ENCODE peak calls at places on chromosomes 5 and 9, in five cellular contexts. L, C, H, A and P are unnamed samples.
A peak's percentile ranks its signal among the peaks of the same experiment; 100 is the strongest.

GRCh38 chr9:95268681-95269080 is 48.8 kb downstream of the FANCC start:
- DNase-seq in L (no peak), C (peak; percentile 28), H (peak; percentile 62), A (peak; percentile 73), P (no peak)

GRCh38 chr5:141573489-141574121 is 45.2 kb downstream of the DIAPH1 start:
- DNase-seq in L (no peak), C (no peak), H (peak; percentile 45), A (no peak), P (no peak)

GRCh38 chr5:40603378-40603777 is 76.3 kb upstream of the PTGER4 start:
- DNase-seq in L (no peak), C (peak; percentile 22), H (no peak), A (no peak), P (no peak)

GRCh38 chr5:34817558-34818351 is 21.2 kb upstream of the TTC23L start:
- DNase-seq in L (no peak), C (no peak), H (no peak), A (no peak), P (no peak)

GRCh38 chr5:161851691-161852299 is 3.9 kb downstream of the GABRA1 start:
- DNase-seq in L (no peak), C (no peak), H (peak; percentile 22), A (no peak), P (no peak)

GRCh38 chr5:65535529-65535987 is 27.4 kb downstream of the CENPK start:
- DNase-seq in L (no peak), C (no peak), H (no peak), A (no peak), P (no peak)

GRCh38 chr5:133825631-133826289 is 142.7 kb downstream of the C5orf15 start:
- DNase-seq in L (no peak), C (no peak), H (no peak), A (peak; percentile 35), P (no peak)

GRCh38 chr9:20382460-20383071 is 239.7 kb downstream of the MLLT3 start:
- DNase-seq in L (no peak), C (no peak), H (peak; percentile 22), A (no peak), P (no peak)

GRCh38 chr9:106862115-106862945 is 636 bp upstream of the ZNF462 start:
- DNase-seq in L (peak; percentile 39), C (peak; percentile 71), H (peak; percentile 68), A (no peak), P (peak; percentile 72)

GRCh38 chr9:27945386-27945785 is 372.1 kb upstream of the C9orf72 start:
- DNase-seq in L (no peak), C (no peak), H (no peak), A (no peak), P (no peak)

GRCh38 chr5:146446861-146447733 is at the start of gene TCERG1:
- DNase-seq in L (peak; percentile 99), C (peak; percentile 99), H (peak; percentile 100), A (peak; percentile 99), P (peak; percentile 96)

GRCh38 chr5:98205691-98206461 is 567.6 kb upstream of the RGMB start:
- DNase-seq in L (no peak), C (no peak), H (no peak), A (no peak), P (no peak)

GRCh38 chr9:34171753-34172535 is 6.9 kb upstream of the UBAP1 start:
- DNase-seq in L (no peak), C (no peak), H (peak; percentile 43), A (no peak), P (no peak)

DNA sequence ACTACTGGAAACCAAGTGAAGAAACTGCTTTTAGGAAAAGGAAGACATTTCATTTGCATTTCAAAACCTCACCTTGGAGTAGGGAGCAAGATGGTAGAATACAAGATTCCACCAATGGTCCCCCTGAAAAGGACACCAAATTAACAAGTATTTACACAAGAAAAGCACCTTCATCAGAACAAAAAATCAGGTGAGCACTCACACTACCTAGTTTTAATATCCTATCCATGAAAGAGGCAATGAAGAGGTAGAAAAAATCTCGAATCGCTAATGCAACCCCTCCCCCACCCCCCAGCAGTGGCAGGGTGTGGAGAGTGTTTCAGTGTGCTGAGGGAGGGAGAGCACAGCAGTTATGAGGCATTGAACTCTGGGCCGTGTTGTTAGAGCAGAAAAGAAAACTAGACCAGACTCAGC is 1397.0 kb upstream of the C9orf72 start:
- DNase-seq in L (no peak), C (no peak), H (peak; percentile 86), A (no peak), P (no peak)
- TF ChIP-seq CTCF in L (no peak), C (no peak), H (no peak), A (no peak), P (no peak)

DNA sequence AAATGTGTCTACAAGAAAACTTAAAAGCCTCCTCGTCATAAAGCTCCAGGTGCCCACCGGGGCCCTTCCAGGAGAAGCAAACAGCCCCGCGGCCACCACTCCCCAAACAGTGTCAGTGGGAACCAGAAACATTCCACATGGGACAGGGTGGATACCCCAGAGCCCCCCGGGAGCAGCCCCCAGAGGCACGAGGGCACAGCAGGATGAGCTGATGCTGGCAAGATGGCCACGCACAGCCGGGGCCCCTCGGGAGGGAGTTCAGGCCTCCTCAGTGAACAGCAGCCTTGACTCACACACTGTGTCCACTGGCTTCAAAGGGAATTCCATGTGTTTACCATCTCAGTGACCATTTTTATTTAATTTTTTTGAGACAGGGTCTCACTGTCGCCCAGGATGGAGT is 10.5 kb downstream of the EXD3 start:
- DNase-seq in L (no peak), C (no peak), H (no peak), A (no peak), P (no peak)
- H3K27ac ChIP-seq in L (peak overlapping the region; percentile 82), C (no peak overlapping the region), H (no peak overlapping the region), A (peak overlapping the region; percentile 69), P (peak overlapping the region; percentile 83)

GRCh38 chr5:1107167-1108007 is 4.5 kb downstream of the SLC12A7 start:
- DNase-seq in L (no peak), C (no peak), H (peak; percentile 61), A (no peak), P (no peak)
- H3K4me1 ChIP-seq in L (peaks cover 5% of the 10 kb centered on the region), C (peaks cover 39% of the 10 kb centered on the region), H (peaks cover 20% of the 10 kb centered on the region), A (peaks cover 43% of the 10 kb centered on the region), P (peaks cover 91% of the 10 kb centered on the region)

GRCh38 chr9:130220351-130220750 is 45.2 kb upstream of the HMCN2 start:
- DNase-seq in L (peak; percentile 70), C (peak; percentile 63), H (peak; percentile 69), A (no peak), P (no peak)
- TF ChIP-seq CTCF in L (peak; percentile 23), C (peak; percentile 21), H (no peak), A (no peak), P (no peak)

GRCh38 chr9:70590264-70590646 is 175.8 kb upstream of the KLF9 start:
- DNase-seq in L (no peak), C (no peak), H (no peak), A (no peak), P (no peak)

GRCh38 chr9:70588381-70588780 is 173.9 kb upstream of the KLF9 start:
- DNase-seq in L (no peak), C (no peak), H (no peak), A (no peak), P (no peak)

GRCh38 chr9:70588999-70589398 is 174.5 kb upstream of the KLF9 start:
- DNase-seq in L (no peak), C (no peak), H (no peak), A (no peak), P (no peak)

GRCh38 chr9:70587143-70587710 is 172.8 kb upstream of the KLF9 start:
- DNase-seq in L (peak; percentile 34), C (no peak), H (no peak), A (no peak), P (no peak)

DNA sequence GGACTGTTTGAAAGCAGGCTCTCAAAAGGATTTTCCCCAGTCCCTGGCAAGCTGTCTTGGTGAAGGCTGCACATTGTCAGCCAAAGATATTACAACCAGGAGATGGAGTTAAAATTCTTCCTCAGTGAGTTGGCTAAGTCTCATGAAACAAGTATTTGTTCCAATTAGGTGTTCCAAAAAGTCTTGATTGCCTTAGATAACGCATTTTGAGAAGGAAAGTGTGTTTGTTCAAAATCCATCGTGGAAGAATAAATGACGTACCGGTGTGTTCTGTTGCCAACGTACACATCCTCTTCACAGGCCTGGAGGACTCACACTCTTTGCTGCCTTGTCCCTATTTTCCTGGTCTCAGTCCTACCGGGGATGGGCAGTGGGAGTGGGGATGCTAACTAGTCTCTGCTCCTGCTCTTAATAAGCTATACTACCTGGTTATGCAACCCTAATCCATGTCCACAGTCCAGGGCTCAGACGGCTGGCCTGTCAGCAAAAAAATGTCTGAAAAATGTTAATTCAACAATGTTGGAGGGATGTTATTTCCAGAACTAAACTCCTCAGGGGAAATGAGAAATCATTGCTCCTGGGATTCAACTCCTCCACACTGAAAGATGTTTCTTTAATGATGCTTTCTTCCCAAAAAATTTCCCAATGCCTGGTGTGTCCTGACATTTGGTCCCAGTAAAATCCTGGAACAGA is 175.3 kb upstream of the KLF9 start:
- DNase-seq in L (peak; percentile 76), C (no peak), H (no peak), A (no peak), P (no peak)
- H3K27ac ChIP-seq in L (peak overlapping the region; percentile 96), C (no peak overlapping the region), H (no peak overlapping the region), A (no peak overlapping the region), P (peak overlapping the region; percentile 72)

DNA sequence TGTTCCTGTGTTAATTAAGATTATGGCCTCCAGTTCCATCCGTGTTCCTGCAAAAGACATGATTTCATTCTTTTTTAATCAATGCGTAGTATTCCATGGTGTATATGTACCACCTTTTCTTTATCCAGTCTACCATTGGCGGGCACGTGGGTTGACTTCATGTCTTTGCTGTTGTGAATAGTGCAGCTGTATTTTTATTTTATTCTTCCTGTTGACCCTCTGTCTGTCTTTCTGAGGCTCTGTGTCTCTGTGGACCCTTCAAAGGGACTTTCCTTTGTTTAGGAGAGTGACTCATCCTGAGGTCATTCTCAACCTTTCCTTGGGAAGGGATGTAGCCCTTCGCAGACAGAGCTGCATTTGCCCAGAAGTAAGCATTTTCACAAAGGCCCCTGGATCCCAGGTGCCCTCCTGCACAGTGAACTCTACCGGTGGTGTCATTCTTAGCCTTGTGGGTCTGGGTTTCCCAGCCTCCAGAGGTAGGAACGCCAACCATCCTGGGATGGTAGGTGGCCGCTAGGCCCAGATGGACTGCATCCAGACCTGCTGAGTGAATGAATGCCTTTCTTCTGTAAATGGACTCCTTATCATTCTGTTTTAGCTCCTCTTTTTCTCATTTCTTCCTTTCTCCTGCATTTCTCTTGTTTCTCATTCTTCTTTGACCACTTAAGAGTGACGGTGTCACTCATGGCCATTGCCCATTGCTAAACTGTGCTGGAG is 22.4 kb downstream of the TRIO start:
- DNase-seq in L (no peak), C (no peak), H (no peak), A (no peak), P (no peak)
- H3K4me1 ChIP-seq in L (peaks cover 21% of the 10 kb centered on the region), C (peaks cover 11% of the 10 kb centered on the region), H (peaks cover 27% of the 10 kb centered on the region), A (peaks cover 3% of the 10 kb centered on the region), P (peaks cover 64% of the 10 kb centered on the region)

DNA sequence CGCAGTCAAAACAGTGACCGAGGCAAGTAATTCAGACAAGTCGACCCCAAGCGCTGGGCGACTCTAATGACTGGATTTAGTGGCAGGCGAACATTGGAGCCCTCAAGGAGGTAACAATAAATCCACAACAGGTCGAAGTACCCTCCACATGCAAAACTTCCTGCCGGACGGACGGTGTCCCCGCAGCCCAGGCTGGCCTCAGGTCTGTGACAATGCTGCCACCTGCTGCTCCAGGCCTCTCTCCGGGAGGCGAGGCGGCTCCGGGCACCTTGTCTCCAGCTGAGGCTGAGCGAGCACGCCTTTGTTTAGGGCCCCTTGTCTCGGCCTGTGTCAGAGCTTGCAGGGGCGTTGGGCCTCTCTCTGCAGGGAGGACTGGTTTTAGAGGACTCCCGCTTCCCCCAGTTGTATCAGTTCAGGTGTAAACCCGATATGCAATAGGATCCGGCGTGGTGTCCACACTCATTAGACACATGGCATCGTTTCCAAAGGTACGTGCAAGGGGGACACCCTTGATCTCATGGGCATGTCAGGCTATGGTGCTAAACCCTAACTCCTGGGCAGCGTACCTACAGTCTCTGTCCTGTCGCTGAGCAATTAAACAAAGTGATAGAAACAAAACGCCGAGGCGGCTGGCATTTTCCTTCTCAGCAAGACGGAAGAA is 628.0 kb upstream of the ADAMTS16 start:
- DNase-seq in L (no peak), C (peak; percentile 71), H (peak; percentile 68), A (peak; percentile 21), P (peak; percentile 87)
- TF ChIP-seq CTCF in L (no peak), C (peak; percentile 48), H (peak; percentile 45), A (peak; percentile 23), P (peak; percentile 13)

GRCh38 chr9:136808075-136808780 is 480 bp downstream of the RABL6 start:
- DNase-seq in L (no peak), C (peak; percentile 58), H (no peak), A (no peak), P (no peak)
- H3K27ac ChIP-seq in L (peak overlapping the region; percentile 85), C (peak overlapping the region; percentile 61), H (no peak overlapping the region), A (peak overlapping the region; percentile 58), P (peak overlapping the region; percentile 30)